ENCODE peak calls at places on chromosomes 3 and 15, in five cellular contexts. S is testis, B is choroid plexus epithelial cell, X is HFF-Myc, Q is GM20000. O is an unnamed sample.

GRCh38 chr3:158725348-158725966 is 6.8 kb downstream of the RARRES1 start:
- DNase-seq in X (peak), Q (no peak), S (no peak), B (peak), O (peak)

GRCh38 chr3:132317229-132317948 is at the start of gene ACP3:
- DNase-seq in Q (peak), X (peak), S (peak), B (peak), O (peak)

GRCh38 chr3:38472342-38472741 is 18.7 kb downstream of the ACVR2B start:
- DNase-seq in B (no peak), Q (no peak), S (no peak), X (no peak), O (no peak)

GRCh38 chr3:156311930-156312329 is 191.6 kb downstream of the KCNAB1 start:
- DNase-seq in Q (no peak), S (no peak), B (no peak), X (no peak), O (no peak)

GRCh38 chr3:191170097-191170496 is 28.9 kb upstream of the OSTN start:
- DNase-seq in B (no peak), S (no peak), Q (no peak), X (no peak), O (no peak)

GRCh38 chr3:58998476-58999117 is 51.2 kb downstream of the CFAP20DC start:
- DNase-seq in Q (no peak), B (peak), S (no peak), X (peak), O (peak)

GRCh38 chr3:18410205-18410604 is 14.9 kb downstream of the SATB1 start:
- DNase-seq in Q (no peak), S (no peak), B (no peak), X (no peak), O (no peak)

GRCh38 chr3:127572735-127573134 is 17.8 kb downstream of the TPRA1 start:
- DNase-seq in S (no peak), X (no peak), B (no peak), Q (no peak), O (no peak)

GRCh38 chr3:193129607-193130006 is 111.4 kb upstream of the PLAAT1 start:
- DNase-seq in B (no peak), X (no peak), S (no peak), Q (no peak), O (no peak)

GRCh38 chr3:117790256-117790987 is 1080.8 kb downstream of the TUSC7 start:
- DNase-seq in S (no peak), X (no peak), B (peak), Q (no peak), O (no peak)

GRCh38 chr3:50146316-50146901 is 8.7 kb upstream of the SEMA3F start:
- DNase-seq in Q (no peak), X (no peak), B (no peak), S (no peak), O (no peak)

GRCh38 chr15:75063889-75064288 is 40.5 kb downstream of the PPCDC start:
- DNase-seq in S (no peak), X (no peak), Q (no peak), B (no peak), O (no peak)

GRCh38 chr15:76274226-76274625 is 37.0 kb downstream of the ETFA start:
- DNase-seq in X (no peak), B (peak), S (no peak), Q (no peak), O (no peak)

GRCh38 chr3:188358787-188359493 is 205.0 kb downstream of the LPP start:
- DNase-seq in X (no peak), Q (no peak), S (no peak), B (no peak), O (no peak)

GRCh38 chr3:72655758-72656157 is 192.5 kb downstream of the SHQ1 start:
- DNase-seq in Q (peak), B (no peak), X (no peak), S (peak), O (no peak)

GRCh38 chr3:177905895-177906511 is 630.2 kb upstream of the KCNMB2 start:
- DNase-seq in X (no peak), Q (no peak), B (peak), S (no peak), O (peak)

GRCh38 chr3:126395846-126396513 is 1.3 kb downstream of the CFAP100 start:
- DNase-seq in B (no peak), Q (no peak), S (no peak), X (no peak), O (no peak)

GRCh38 chr15:32096867-32097266 is 66.6 kb downstream of the CHRNA7 start:
- DNase-seq in Q (no peak), X (no peak), B (no peak), S (no peak), O (no peak)

GRCh38 chr3:17845026-17845425 is 102.6 kb upstream of the TBC1D5 start:
- DNase-seq in S (no peak), B (no peak), X (no peak), Q (no peak), O (no peak)

GRCh38 chr3:35651888-35652287 is 12.6 kb downstream of the ARPP21 start:
- DNase-seq in S (no peak), Q (no peak), X (no peak), B (no peak), O (no peak)

GRCh38 chr15:94526071-94526689 is 294.8 kb downstream of the MCTP2 start:
- DNase-seq in S (no peak), B (no peak), Q (no peak), X (no peak), O (no peak)
- TF ChIP-seq CTCF in S (no peak), B (peak), Q (no peak), X (no peak), O (no peak)

GRCh38 chr15:86911022-86911421 is 831.4 kb downstream of the AGBL1 start:
- DNase-seq in X (no peak), B (no peak), S (no peak), Q (no peak), O (no peak)

GRCh38 chr15:86916671-86917450 is 837.2 kb downstream of the AGBL1 start:
- DNase-seq in X (no peak), Q (no peak), B (no peak), S (peak), O (no peak)

GRCh38 chr15:86919581-86919980 is 839.9 kb downstream of the AGBL1 start:
- DNase-seq in S (no peak), X (no peak), B (no peak), Q (no peak), O (no peak)

GRCh38 chr15:86915811-86916331 is 836.2 kb downstream of the AGBL1 start:
- DNase-seq in X (peak), S (peak), Q (no peak), B (peak), O (no peak)
- TF ChIP-seq CTCF in X (peak), S (peak), Q (peak), B (peak), O (peak)

GRCh38 chr15:70427120-70427519 is 329.4 kb upstream of the TLE3 start:
- DNase-seq in Q (no peak), S (no peak), B (peak), X (no peak), O (no peak)
- TF ChIP-seq CTCF in Q (no peak), S (no peak), B (peak), X (no peak), O (no peak)

GRCh38 chr15:78007211-78007956 is 70.1 kb downstream of the TBC1D2B start:
- DNase-seq in X (no peak), S (no peak), Q (no peak), B (no peak), O (no peak)

GRCh38 chr15:78016860-78017259 is 60.7 kb downstream of the TBC1D2B start:
- DNase-seq in S (no peak), Q (no peak), X (no peak), B (no peak), O (no peak)

GRCh38 chr15:78007965-78008886 is 69.3 kb downstream of the TBC1D2B start:
- DNase-seq in X (peak), B (peak), Q (no peak), S (peak), O (peak)

GRCh38 chr15:78010112-78010511 is 67.4 kb downstream of the TBC1D2B start:
- DNase-seq in X (no peak), S (no peak), Q (no peak), B (no peak), O (no peak)

GRCh38 chr15:78012643-78013077 is 64.9 kb downstream of the TBC1D2B start:
- DNase-seq in Q (no peak), X (no peak), S (no peak), B (peak), O (no peak)
- TF ChIP-seq CTCF in Q (no peak), X (no peak), S (no peak), B (no peak), O (no peak)

DNA sequence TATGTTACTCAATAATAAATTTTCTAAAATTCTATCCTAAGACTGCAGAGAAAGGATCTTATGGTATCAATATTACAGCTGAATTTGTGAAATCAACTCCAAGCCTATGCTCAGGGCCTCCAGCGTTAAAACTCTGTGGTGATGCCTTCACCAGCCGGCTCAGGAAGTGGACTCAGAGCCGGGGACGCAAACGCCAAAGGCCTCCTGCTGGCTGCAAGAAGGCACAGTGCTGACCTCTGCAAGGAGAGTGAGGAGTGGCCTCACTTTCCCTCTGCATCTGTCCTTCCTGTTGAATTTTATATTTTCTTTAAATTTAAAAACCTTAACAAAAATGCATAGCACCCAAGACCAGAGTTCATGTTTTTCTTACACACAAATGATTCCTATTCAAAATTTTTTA is 48.5 kb downstream of the HERC2 start:
- DNase-seq in Q (no peak), X (no peak), B (peak), S (peak), O (no peak)
- TF ChIP-seq CTCF in Q (no peak), X (no peak), B (peak), S (no peak), O (no peak)

DNA sequence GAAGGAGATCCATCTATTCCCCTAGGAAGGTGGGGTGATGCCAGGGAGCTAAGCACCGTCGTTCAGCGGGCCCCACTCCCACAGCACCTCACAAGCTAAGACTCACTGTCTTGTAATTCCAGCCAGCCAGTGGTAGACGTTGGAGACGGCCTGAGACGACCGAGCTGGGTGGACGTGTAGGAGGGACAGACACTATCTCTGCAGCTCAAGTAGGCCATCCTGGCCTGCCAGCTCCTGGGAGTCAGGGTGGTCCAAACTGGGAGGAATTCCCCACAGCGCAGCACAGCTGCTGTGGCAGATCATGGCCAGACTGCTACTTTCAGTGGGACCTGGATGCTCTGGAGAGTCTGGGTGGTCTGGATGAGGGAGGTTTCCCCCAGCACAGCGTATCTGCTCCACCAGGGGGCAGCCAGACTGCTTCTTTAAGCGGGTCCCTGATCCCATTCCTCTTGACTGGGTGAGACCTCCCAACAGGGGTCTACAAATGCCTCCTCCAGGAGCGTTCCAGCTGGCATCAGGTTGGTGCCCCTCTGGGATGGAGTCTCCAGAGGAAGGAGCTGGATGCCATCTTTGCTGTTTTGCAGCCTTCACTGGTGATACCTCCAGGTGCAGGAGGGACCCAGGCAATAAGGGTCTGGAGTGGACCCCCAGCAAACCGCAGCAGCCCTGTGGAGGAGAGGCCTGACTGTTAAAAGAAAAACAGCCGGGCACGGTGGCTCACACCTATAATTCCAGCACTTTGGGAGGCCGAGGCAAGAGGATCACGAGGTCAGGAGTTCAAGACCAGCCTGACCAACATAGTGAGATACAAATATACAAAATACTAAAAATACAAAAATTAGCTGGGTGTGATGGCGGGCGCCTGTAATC is 27.6 kb downstream of the GNB5 start:
- DNase-seq in X (no peak), B (no peak), Q (no peak), S (peak), O (no peak)
- TF ChIP-seq CTCF in X (peak), B (peak), Q (peak), S (no peak), O (peak)

DNA sequence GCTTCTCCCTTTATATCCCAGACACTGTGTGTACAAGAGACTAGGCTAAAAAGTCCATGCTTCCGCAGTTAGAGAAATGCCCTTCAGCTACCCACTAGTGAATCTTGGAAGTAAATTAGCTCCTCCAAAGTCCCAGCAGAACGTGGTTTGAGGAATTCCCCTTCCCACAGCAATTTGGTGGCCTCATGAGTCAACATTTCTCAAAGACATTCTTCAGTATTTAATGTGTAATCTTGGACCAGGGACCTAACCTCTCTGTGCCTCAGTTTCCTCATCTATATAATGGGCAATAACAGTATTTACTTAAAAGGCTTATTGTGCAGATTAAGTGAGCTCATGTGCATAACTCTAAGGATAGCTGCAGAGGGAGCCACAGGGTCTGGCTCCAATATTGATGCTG is 92.2 kb downstream of the OXNAD1 start:
- DNase-seq in Q (no peak), S (no peak), B (peak), X (no peak), O (no peak)
- TF ChIP-seq CTCF in Q (no peak), S (no peak), B (peak), X (no peak), O (no peak)

GRCh38 chr15:90864507-90864906 is 3.9 kb upstream of the FURIN start:
- DNase-seq in S (no peak), Q (no peak), X (no peak), B (no peak), O (no peak)
- TF ChIP-seq CTCF in S (no peak), Q (no peak), X (no peak), B (no peak), O (no peak)

GRCh38 chr3:54999159-54999558 is 71.3 kb upstream of the LRTM1 start:
- DNase-seq in S (no peak), X (peak), B (peak), Q (no peak), O (no peak)
- TF ChIP-seq CTCF in S (no peak), X (peak), B (peak), Q (no peak), O (peak)

O was measured in AG09319.